ENCODE peak calls at places on chromosomes 16 and 17, in eight cellular contexts. G, Y, R, P, W, U, Q and H are unnamed samples. For H3K4me1, the result is how much of the 10 kb centered on the place peaks cover.

GRCh38 chr16:4868046-4868445 is 20.8 kb downstream of the UBN1 start:
- DNase-seq in G (no peak), Y (no peak), R (no peak), P (no peak), W (no peak), U (no peak), Q (no peak), H (no peak)

GRCh38 chr17:4903051-4903818 is at the start of gene CHRNE:
- DNase-seq in G (peak), Y (peak), R (peak), P (peak), W (peak), U (peak), Q (peak), H (peak)

GRCh38 chr16:23908790-23909189 is 73.0 kb downstream of the PRKCB start:
- DNase-seq in G (no peak), Y (no peak), R (no peak), P (no peak), W (no peak), U (no peak), Q (no peak), H (no peak)

GRCh38 chr16:15879255-15879804 is 9.1 kb downstream of the CEP20 start:
- DNase-seq in G (no peak), Y (no peak), R (peak), P (no peak), W (peak), U (no peak), Q (no peak), H (no peak)

GRCh38 chr16:11501583-11502138 is 85.1 kb downstream of the LITAF start:
- DNase-seq in G (no peak), Y (no peak), R (no peak), P (peak), W (no peak), U (no peak), Q (no peak), H (no peak)

GRCh38 chr16:25838724-25839186 is 147.0 kb downstream of the HS3ST4 start:
- DNase-seq in G (peak), Y (peak), R (peak), P (peak), W (peak), U (peak), Q (peak), H (no peak)

GRCh38 chr17:58677204-58677880 is 14.5 kb downstream of the TEX14 start:
- DNase-seq in G (no peak), Y (no peak), R (peak), P (no peak), W (peak), U (no peak), Q (no peak), H (no peak)

GRCh38 chr17:75720656-75721462 is at the start of gene ITGB4:
- DNase-seq in G (peak), Y (peak), R (no peak), P (peak), W (peak), U (peak), Q (no peak), H (no peak)

GRCh38 chr17:16444258-16444886 is 29.0 kb downstream of the TRPV2 start:
- DNase-seq in G (no peak), Y (no peak), R (no peak), P (peak), W (peak), U (no peak), Q (no peak), H (no peak)

GRCh38 chr17:81962499-81963441 is 1.8 kb upstream of the NOTUM start:
- DNase-seq in G (no peak), Y (no peak), R (no peak), P (no peak), W (no peak), U (no peak), Q (no peak), H (no peak)

GRCh38 chr17:81028506-81028858 is 6.5 kb upstream of the BAIAP2 start:
- DNase-seq in G (no peak), Y (no peak), R (no peak), P (no peak), W (no peak), U (no peak), Q (no peak), H (no peak)

GRCh38 chr17:62920300-62920699 is 45.7 kb upstream of the TANC2 start:
- DNase-seq in G (no peak), Y (no peak), R (no peak), P (no peak), W (no peak), U (no peak), Q (no peak), H (no peak)

GRCh38 chr16:3938471-3938842 is 57.9 kb upstream of the CREBBP start:
- DNase-seq in G (no peak), Y (no peak), R (no peak), P (no peak), W (no peak), U (no peak), Q (no peak), H (no peak)

GRCh38 chr16:55701442-55702319 is 45.9 kb downstream of the SLC6A2 start:
- DNase-seq in G (peak), Y (no peak), R (peak), P (peak), W (peak), U (peak), Q (peak), H (no peak)

GRCh38 chr17:75894049-75894742 is 2.6 kb downstream of the TRIM65 start:
- DNase-seq in G (no peak), Y (no peak), R (no peak), P (peak), W (no peak), U (no peak), Q (no peak), H (no peak)

GRCh38 chr17:1186923-1187771 is 7.4 kb upstream of the ABR start:
- DNase-seq in G (peak), Y (peak), R (peak), P (peak), W (peak), U (peak), Q (peak), H (no peak)

GRCh38 chr16:86635181-86635580 is 56.8 kb downstream of the FOXL1 start:
- DNase-seq in G (no peak), Y (no peak), R (peak), P (no peak), W (peak), U (no peak), Q (no peak), H (peak)

GRCh38 chr16:69859105-69859969 is 91.8 kb upstream of the CLEC18A start:
- DNase-seq in G (peak), Y (no peak), R (no peak), P (peak), W (no peak), U (peak), Q (peak), H (no peak)

GRCh38 chr17:82502207-82502606 is 17.3 kb upstream of the FOXK2 start:
- DNase-seq in G (no peak), Y (no peak), R (peak), P (no peak), W (peak), U (no peak), Q (no peak), H (no peak)

GRCh38 chr17:75753514-75754377 is 11.2 kb downstream of the GALK1 start:
- DNase-seq in G (peak), Y (peak), R (peak), P (peak), W (peak), U (peak), Q (peak), H (no peak)

GRCh38 chr17:83106036-83106577 is 26.7 kb downstream of the METRNL start:
- DNase-seq in G (no peak), Y (no peak), R (no peak), P (no peak), W (no peak), U (no peak), Q (no peak), H (no peak)

GRCh38 chr16:85018529-85019236 is 7.3 kb upstream of the ZDHHC7 start:
- DNase-seq in G (no peak), Y (no peak), R (no peak), P (no peak), W (no peak), U (no peak), Q (no peak), H (no peak)

GRCh38 chr17:13981881-13982280 is 87.4 kb upstream of the COX10 start:
- DNase-seq in G (no peak), Y (no peak), R (no peak), P (peak), W (no peak), U (no peak), Q (peak), H (no peak)

GRCh38 chr17:36123431-36123830 is 19.8 kb downstream of the CCL4 start:
- DNase-seq in G (no peak), Y (no peak), R (no peak), P (no peak), W (no peak), U (no peak), Q (no peak), H (no peak)

GRCh38 chr17:33387406-33387805 is 94.3 kb upstream of the ASIC2 start:
- DNase-seq in G (no peak), Y (no peak), R (no peak), P (no peak), W (no peak), U (no peak), Q (no peak), H (no peak)

GRCh38 chr17:27384261-27384701 is 72.0 kb upstream of the KSR1 start:
- DNase-seq in G (no peak), Y (no peak), R (peak), P (peak), W (peak), U (no peak), Q (peak), H (peak)

GRCh38 chr16:88706965-88707871 is 915 bp downstream of the CTU2 start:
- DNase-seq in G (peak), Y (no peak), R (no peak), P (no peak), W (no peak), U (no peak), Q (no peak), H (no peak)

GRCh38 chr16:4386452-4386813 is 14.8 kb downstream of the VASN start:
- DNase-seq in G (no peak), Y (no peak), R (no peak), P (no peak), W (peak), U (no peak), Q (no peak), H (no peak)

GRCh38 chr17:74970395-74970794 is 2.2 kb downstream of the HID1 start:
- DNase-seq in G (no peak), Y (no peak), R (no peak), P (no peak), W (no peak), U (no peak), Q (no peak), H (no peak)

GRCh38 chr17:12047977-12048376 is 27.3 kb downstream of the MAP2K4 start:
- DNase-seq in G (no peak), Y (no peak), R (no peak), P (no peak), W (peak), U (no peak), Q (no peak), H (no peak)

GRCh38 chr17:39972271-39972670 is 8.3 kb upstream of the PSMD3 start:
- DNase-seq in G (no peak), Y (no peak), R (no peak), P (no peak), W (no peak), U (no peak), Q (no peak), H (no peak)

DNA sequence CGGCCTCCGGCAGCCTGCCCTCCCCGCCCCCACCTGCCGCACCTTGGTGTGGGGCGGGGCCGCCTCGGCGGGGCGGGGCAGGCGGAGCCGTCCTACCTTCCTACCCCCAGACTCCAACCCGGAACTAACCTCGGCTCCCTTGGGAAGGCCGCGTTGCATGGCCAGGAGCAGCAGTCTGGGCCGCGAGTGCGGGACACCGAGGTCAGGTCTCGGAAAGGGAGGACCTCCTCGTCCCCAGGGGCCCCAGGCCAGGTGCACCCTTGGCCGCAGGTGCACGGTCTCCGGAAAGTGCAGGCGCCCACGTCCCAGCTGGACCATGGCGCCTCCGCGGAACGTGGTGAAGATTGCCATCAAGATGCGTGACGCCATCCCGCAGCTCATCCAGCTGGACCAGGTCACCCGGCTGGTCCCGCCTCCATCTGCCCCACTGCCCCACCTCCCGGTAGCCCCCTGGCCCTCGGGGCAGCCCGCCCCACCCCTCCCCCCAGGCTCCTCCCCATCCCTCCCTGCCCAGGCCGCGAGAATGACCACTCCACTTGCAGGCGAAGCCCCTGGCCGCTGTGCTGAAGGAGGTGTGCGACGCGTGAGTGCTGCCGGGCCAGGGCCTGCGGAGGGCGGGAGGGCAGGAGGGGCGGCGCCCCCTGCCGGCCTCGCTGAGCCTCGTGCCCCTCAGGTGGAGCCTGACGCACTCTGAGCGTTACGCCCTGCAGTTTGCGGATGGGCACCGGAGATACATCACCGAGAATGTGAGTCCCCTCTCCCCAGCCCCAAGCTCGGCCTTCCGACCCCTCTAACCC is at the start of gene ELMO3:
- DNase-seq in G (no peak), Y (no peak), R (no peak), P (peak), W (no peak), U (peak), Q (no peak), H (no peak)
- H3K4me3 ChIP-seq in G (no peak), Y (no peak), R (no peak), P (peak), W (no peak), U (peak), Q (peak), H (no peak)

DNA sequence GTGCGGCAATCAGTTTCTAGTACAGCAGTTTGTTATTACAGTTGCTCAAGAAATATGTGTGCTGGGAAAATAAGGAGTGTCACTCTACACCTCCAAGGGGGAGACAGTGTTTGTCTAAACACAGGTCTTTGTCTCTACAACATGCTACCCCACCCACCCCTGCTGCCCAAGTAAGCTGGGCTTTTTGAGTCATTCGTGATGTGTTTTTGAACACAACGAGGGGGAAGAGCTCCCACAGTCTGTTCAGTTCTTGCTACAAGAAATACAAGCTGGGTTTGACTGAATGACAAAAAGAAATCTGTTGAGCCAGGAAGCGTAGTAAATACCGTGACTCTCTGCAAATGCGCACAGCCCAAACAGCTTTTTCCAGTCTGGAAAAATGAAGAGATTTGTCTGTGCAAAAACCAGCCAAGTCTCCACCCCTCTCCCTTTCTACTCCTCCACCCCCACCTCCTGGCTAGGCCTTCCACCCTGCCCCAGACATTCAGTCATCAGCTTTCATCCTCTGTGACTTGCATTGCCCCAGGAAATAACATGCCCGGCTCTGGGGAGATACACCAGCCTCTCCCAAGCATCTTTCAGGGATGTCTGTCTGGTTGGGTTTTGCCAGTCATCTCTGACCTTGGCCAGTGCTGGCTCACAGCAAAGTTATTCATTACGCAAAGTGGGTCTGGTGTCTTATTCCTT is 25.7 kb downstream of the CHD9 start:
- DNase-seq in G (no peak), Y (no peak), R (peak), P (peak), W (peak), U (peak), Q (peak), H (no peak)
- H3K27ac ChIP-seq in G (no peak), Y (no peak), R (peak), P (peak), W (no peak), U (peak), Q (peak), H (peak)

GRCh38 chr17:44110823-44111633 is 12.4 kb downstream of the HDAC5 start:
- DNase-seq in G (peak), Y (peak), R (peak), P (peak), W (peak), U (peak), Q (peak), H (peak)
- H3K4me1 ChIP-seq in G (under half), Y (under half), R (under half), P (under half), W (half or more), U (under half), Q (under half), H (half or more)

GRCh38 chr17:8072339-8072726 is 15.2 kb downstream of the ALOX12B start:
- DNase-seq in G (no peak), Y (no peak), R (no peak), P (no peak), W (no peak), U (no peak), Q (no peak), H (no peak)
- H3K4me3 ChIP-seq in G (no peak), Y (no peak), R (no peak), P (no peak), W (no peak), U (no peak), Q (no peak), H (no peak)

DNA sequence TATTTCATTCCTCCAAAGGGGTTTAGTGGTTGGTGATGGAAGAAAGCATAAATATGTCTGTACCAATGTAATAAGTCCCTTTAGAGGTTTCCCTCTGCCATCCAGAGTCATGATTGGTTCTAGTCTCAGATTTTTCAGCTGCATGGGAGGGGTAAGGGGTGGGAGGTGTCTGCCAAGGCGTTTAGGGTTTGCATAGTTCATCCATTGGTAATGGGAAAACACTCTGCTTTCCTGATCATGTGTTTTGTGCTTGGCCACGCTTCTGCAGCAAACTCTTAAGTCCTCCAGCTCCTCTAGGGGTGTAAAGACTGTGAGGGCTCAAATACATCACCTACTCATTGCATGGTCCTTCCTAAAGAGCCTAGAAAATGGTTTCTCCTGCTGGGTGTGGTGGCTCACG is 29.8 kb downstream of the LIG3 start:
- DNase-seq in G (no peak), Y (no peak), R (no peak), P (peak), W (no peak), U (no peak), Q (no peak), H (no peak)
- H3K27ac ChIP-seq in G (no peak), Y (no peak), R (no peak), P (no peak), W (no peak), U (no peak), Q (no peak), H (no peak)

DNA sequence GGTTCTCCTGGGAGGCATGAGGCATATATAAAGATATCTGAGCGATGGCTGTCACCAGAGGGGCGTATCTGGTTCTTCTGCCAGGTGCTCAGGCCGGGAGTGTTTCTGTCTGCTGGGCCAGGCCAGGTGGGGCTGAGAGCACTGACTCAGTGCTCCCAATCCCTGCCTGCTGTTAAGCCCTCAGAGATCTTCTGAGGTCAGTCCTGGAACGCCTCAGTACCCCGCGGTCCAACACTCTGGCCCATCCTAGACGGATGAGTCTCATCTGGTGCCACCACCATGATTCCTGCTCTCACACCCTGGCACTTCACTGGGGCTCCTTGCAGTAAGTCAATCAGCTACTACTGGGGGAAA is 7.5 kb upstream of the KIFC3 start:
- DNase-seq in G (no peak), Y (no peak), R (no peak), P (no peak), W (no peak), U (no peak), Q (no peak), H (no peak)
- H3K4me1 ChIP-seq in G (under half), Y (under half), R (under half), P (under half), W (under half), U (under half), Q (under half), H (under half)

DNA sequence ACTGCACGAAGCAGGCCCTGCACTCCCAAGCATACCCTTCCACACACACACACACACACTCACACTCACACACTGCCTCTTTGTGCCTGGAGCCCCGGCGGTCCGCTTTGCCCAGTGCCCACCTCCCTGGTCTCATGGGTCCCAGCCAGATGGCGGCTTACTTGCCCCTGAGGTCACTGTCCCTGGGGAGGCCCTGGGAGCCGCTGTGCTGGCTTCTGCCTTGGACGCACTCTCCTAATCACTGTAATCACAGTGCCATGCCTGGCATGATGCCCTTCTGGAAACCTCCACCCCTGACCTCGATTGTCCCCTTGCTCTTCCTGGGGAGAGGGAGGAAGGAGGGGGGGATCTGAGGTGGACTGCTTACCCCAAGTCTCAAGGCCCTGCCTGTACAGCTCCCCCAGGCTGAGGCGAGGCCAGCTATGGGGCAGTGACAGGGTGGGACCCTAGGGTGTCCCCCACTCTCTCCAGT is 36.0 kb downstream of the ARHGAP23 start:
- DNase-seq in G (no peak), Y (no peak), R (no peak), P (no peak), W (no peak), U (no peak), Q (peak), H (peak)
- H3K4me3 ChIP-seq in G (no peak), Y (no peak), R (peak), P (no peak), W (no peak), U (no peak), Q (peak), H (peak)